ENCODE peak calls at places on chromosomes 16 and 17, in ten cellular contexts. One of them, this sample, is unnamed.

GRCh38 chr17:9907883-9908648 is 3.0 kb upstream of the RCVRN start:
- DNase-seq in CD8-positive, alpha-beta T cell: no peak
- DNase-seq in left ventricle myocardium superior: no peak
- DNase-seq in activated CD8-positive, alpha-beta memory T cell treated with anti-CD3 and anti-CD28 coated beads, Interleukin-2, amount 50 U/mL, for 48 hours: no peak
- DNase-seq in adrenal gland: no peak
- DNase-seq in hepatocyte: no peak
- DNase-seq in T-helper 17 cell: no peak
- DNase-seq in immature natural killer cell: no peak
- DNase-seq in activated effector memory CD4-positive, alpha-beta T cell treated with anti-CD3 and anti-CD28 coated beads, Interleukin-2, amount 50 U/mL, for 16 hours: no peak
- DNase-seq in SHP77 treated with DMSO at 0.1 percent for 48 hours: no peak
- DNase-seq in this sample: no peak

GRCh38 chr16:13940397-13940933 is 20.5 kb downstream of the ERCC4 start:
- DNase-seq in T-helper 17 cell: no peak
- DNase-seq in SHP77 treated with DMSO at 0.1 percent for 48 hours: no peak
- DNase-seq in CD8-positive, alpha-beta T cell: no peak
- DNase-seq in hepatocyte: peak; percentile 74
- DNase-seq in activated effector memory CD4-positive, alpha-beta T cell treated with anti-CD3 and anti-CD28 coated beads, Interleukin-2, amount 50 U/mL, for 16 hours: no peak
- DNase-seq in activated CD8-positive, alpha-beta memory T cell treated with anti-CD3 and anti-CD28 coated beads, Interleukin-2, amount 50 U/mL, for 48 hours: no peak
- DNase-seq in immature natural killer cell: no peak
- DNase-seq in left ventricle myocardium superior: no peak
- DNase-seq in adrenal gland: no peak
- DNase-seq in this sample: no peak

GRCh38 chr17:50618300-50618699 is 16.4 kb upstream of the ABCC3 start:
- DNase-seq in T-helper 17 cell: no peak
- DNase-seq in left ventricle myocardium superior: no peak
- DNase-seq in SHP77 treated with DMSO at 0.1 percent for 48 hours: no peak
- DNase-seq in hepatocyte: no peak
- DNase-seq in activated CD8-positive, alpha-beta memory T cell treated with anti-CD3 and anti-CD28 coated beads, Interleukin-2, amount 50 U/mL, for 48 hours: no peak
- DNase-seq in adrenal gland: no peak
- DNase-seq in CD8-positive, alpha-beta T cell: no peak
- DNase-seq in activated effector memory CD4-positive, alpha-beta T cell treated with anti-CD3 and anti-CD28 coated beads, Interleukin-2, amount 50 U/mL, for 16 hours: no peak
- DNase-seq in immature natural killer cell: no peak
- DNase-seq in this sample: no peak

GRCh38 chr16:67425046-67425445 is 5.9 kb upstream of the HSD11B2 start:
- DNase-seq in left ventricle myocardium superior: no peak
- DNase-seq in hepatocyte: no peak
- DNase-seq in activated CD8-positive, alpha-beta memory T cell treated with anti-CD3 and anti-CD28 coated beads, Interleukin-2, amount 50 U/mL, for 48 hours: no peak
- DNase-seq in adrenal gland: no peak
- DNase-seq in CD8-positive, alpha-beta T cell: no peak
- DNase-seq in immature natural killer cell: no peak
- DNase-seq in T-helper 17 cell: no peak
- DNase-seq in SHP77 treated with DMSO at 0.1 percent for 48 hours: no peak
- DNase-seq in activated effector memory CD4-positive, alpha-beta T cell treated with anti-CD3 and anti-CD28 coated beads, Interleukin-2, amount 50 U/mL, for 16 hours: no peak
- DNase-seq in this sample: no peak

GRCh38 chr17:1289695-1290094 is 10.2 kb downstream of the TRARG1 start:
- DNase-seq in hepatocyte: no peak
- DNase-seq in activated CD8-positive, alpha-beta memory T cell treated with anti-CD3 and anti-CD28 coated beads, Interleukin-2, amount 50 U/mL, for 48 hours: no peak
- DNase-seq in immature natural killer cell: no peak
- DNase-seq in left ventricle myocardium superior: no peak
- DNase-seq in activated effector memory CD4-positive, alpha-beta T cell treated with anti-CD3 and anti-CD28 coated beads, Interleukin-2, amount 50 U/mL, for 16 hours: no peak
- DNase-seq in CD8-positive, alpha-beta T cell: no peak
- DNase-seq in SHP77 treated with DMSO at 0.1 percent for 48 hours: no peak
- DNase-seq in T-helper 17 cell: no peak
- DNase-seq in adrenal gland: no peak
- DNase-seq in this sample: no peak

GRCh38 chr17:7620835-7621234 is 6.1 kb upstream of the FXR2 start:
- DNase-seq in left ventricle myocardium superior: no peak
- DNase-seq in hepatocyte: no peak
- DNase-seq in activated CD8-positive, alpha-beta memory T cell treated with anti-CD3 and anti-CD28 coated beads, Interleukin-2, amount 50 U/mL, for 48 hours: no peak
- DNase-seq in adrenal gland: no peak
- DNase-seq in immature natural killer cell: no peak
- DNase-seq in CD8-positive, alpha-beta T cell: no peak
- DNase-seq in activated effector memory CD4-positive, alpha-beta T cell treated with anti-CD3 and anti-CD28 coated beads, Interleukin-2, amount 50 U/mL, for 16 hours: no peak
- DNase-seq in SHP77 treated with DMSO at 0.1 percent for 48 hours: no peak
- DNase-seq in T-helper 17 cell: no peak
- DNase-seq in this sample: no peak

GRCh38 chr16:86585821-86586611 is 7.7 kb downstream of the FOXL1 start:
- DNase-seq in T-helper 17 cell: no peak
- DNase-seq in adrenal gland: no peak
- DNase-seq in left ventricle myocardium superior: no peak
- DNase-seq in CD8-positive, alpha-beta T cell: no peak
- DNase-seq in activated effector memory CD4-positive, alpha-beta T cell treated with anti-CD3 and anti-CD28 coated beads, Interleukin-2, amount 50 U/mL, for 16 hours: no peak
- DNase-seq in activated CD8-positive, alpha-beta memory T cell treated with anti-CD3 and anti-CD28 coated beads, Interleukin-2, amount 50 U/mL, for 48 hours: no peak
- DNase-seq in hepatocyte: no peak
- DNase-seq in immature natural killer cell: no peak
- DNase-seq in SHP77 treated with DMSO at 0.1 percent for 48 hours: no peak
- DNase-seq in this sample: no peak

GRCh38 chr17:2691965-2692780 is 19.4 kb downstream of the CLUH start:
- DNase-seq in activated effector memory CD4-positive, alpha-beta T cell treated with anti-CD3 and anti-CD28 coated beads, Interleukin-2, amount 50 U/mL, for 16 hours: peak; percentile 57
- DNase-seq in T-helper 17 cell: no peak
- DNase-seq in left ventricle myocardium superior: no peak
- DNase-seq in activated CD8-positive, alpha-beta memory T cell treated with anti-CD3 and anti-CD28 coated beads, Interleukin-2, amount 50 U/mL, for 48 hours: peak; percentile 47
- DNase-seq in adrenal gland: no peak
- DNase-seq in SHP77 treated with DMSO at 0.1 percent for 48 hours: no peak
- DNase-seq in hepatocyte: no peak
- DNase-seq in CD8-positive, alpha-beta T cell: peak; percentile 42
- DNase-seq in immature natural killer cell: no peak
- DNase-seq in this sample: no peak

GRCh38 chr17:41505007-41505835 is at the start of gene KRT13:
- DNase-seq in CD8-positive, alpha-beta T cell: no peak
- DNase-seq in adrenal gland: no peak
- DNase-seq in SHP77 treated with DMSO at 0.1 percent for 48 hours: no peak
- DNase-seq in left ventricle myocardium superior: no peak
- DNase-seq in activated effector memory CD4-positive, alpha-beta T cell treated with anti-CD3 and anti-CD28 coated beads, Interleukin-2, amount 50 U/mL, for 16 hours: no peak
- DNase-seq in hepatocyte: no peak
- DNase-seq in activated CD8-positive, alpha-beta memory T cell treated with anti-CD3 and anti-CD28 coated beads, Interleukin-2, amount 50 U/mL, for 48 hours: no peak
- DNase-seq in immature natural killer cell: no peak
- DNase-seq in T-helper 17 cell: no peak
- DNase-seq in this sample: no peak

GRCh38 chr17:27810211-27810901 is 10.0 kb upstream of the NOS2 start:
- DNase-seq in SHP77 treated with DMSO at 0.1 percent for 48 hours: no peak
- DNase-seq in immature natural killer cell: no peak
- DNase-seq in T-helper 17 cell: no peak
- DNase-seq in activated effector memory CD4-positive, alpha-beta T cell treated with anti-CD3 and anti-CD28 coated beads, Interleukin-2, amount 50 U/mL, for 16 hours: peak; percentile 75
- DNase-seq in CD8-positive, alpha-beta T cell: no peak
- DNase-seq in hepatocyte: peak; percentile 23
- DNase-seq in activated CD8-positive, alpha-beta memory T cell treated with anti-CD3 and anti-CD28 coated beads, Interleukin-2, amount 50 U/mL, for 48 hours: peak; percentile 67
- DNase-seq in left ventricle myocardium superior: no peak
- DNase-seq in adrenal gland: no peak
- DNase-seq in this sample: no peak

GRCh38 chr17:67171560-67171959 is 73.4 kb downstream of the HELZ start:
- DNase-seq in adrenal gland: no peak
- DNase-seq in activated CD8-positive, alpha-beta memory T cell treated with anti-CD3 and anti-CD28 coated beads, Interleukin-2, amount 50 U/mL, for 48 hours: no peak
- DNase-seq in SHP77 treated with DMSO at 0.1 percent for 48 hours: no peak
- DNase-seq in left ventricle myocardium superior: no peak
- DNase-seq in T-helper 17 cell: no peak
- DNase-seq in immature natural killer cell: no peak
- DNase-seq in CD8-positive, alpha-beta T cell: no peak
- DNase-seq in hepatocyte: no peak
- DNase-seq in activated effector memory CD4-positive, alpha-beta T cell treated with anti-CD3 and anti-CD28 coated beads, Interleukin-2, amount 50 U/mL, for 16 hours: no peak
- DNase-seq in this sample: no peak